ENCODE peak calls at places on chromosomes 12 and 14, in eight cellular contexts. N, Q, P, H, I, K, W and B are unnamed samples.

GRCh38 chr12:92614502-92614901 is 88.3 kb upstream of the PLEKHG7 start:
- DNase-seq in N (peak; percentile 21), Q (no peak), P (peak; percentile 19), H (no peak), I (no peak), K (no peak), W (no peak), B (no peak)

GRCh38 chr12:118880745-118881144 is 100.6 kb upstream of the SRRM4 start:
- DNase-seq in N (no peak), Q (no peak), P (no peak), H (no peak), I (no peak), K (no peak), W (no peak), B (no peak)

GRCh38 chr12:24416423-24417109 is 467.1 kb upstream of the SOX5 start:
- DNase-seq in N (no peak), Q (no peak), P (no peak), H (no peak), I (no peak), K (no peak), W (no peak), B (no peak)

GRCh38 chr14:104284636-104285482 is 146.5 kb downstream of the KIF26A start:
- DNase-seq in N (no peak), Q (no peak), P (no peak), H (no peak), I (no peak), K (no peak), W (no peak), B (peak; percentile 3)

GRCh38 chr12:67193705-67194104 is 75.5 kb upstream of the CAND1 start:
- DNase-seq in N (peak; percentile 35), Q (no peak), P (peak; percentile 39), H (no peak), I (no peak), K (no peak), W (peak; percentile 39), B (no peak)

GRCh38 chr14:50874842-50875241 is 3.0 kb downstream of the ABHD12B start:
- DNase-seq in N (no peak), Q (peak; percentile 58), P (no peak), H (no peak), I (no peak), K (no peak), W (no peak), B (no peak)

GRCh38 chr12:28998662-28999120 is 150.4 kb upstream of the FAR2 start:
- DNase-seq in N (peak; percentile 54), Q (peak; percentile 17), P (peak; percentile 70), H (no peak), I (no peak), K (no peak), W (no peak), B (no peak)

GRCh38 chr14:76948213-76948947 is 80.1 kb downstream of the IRF2BPL start:
- DNase-seq in N (no peak), Q (peak; percentile 62), P (no peak), H (no peak), I (no peak), K (no peak), W (no peak), B (no peak)

GRCh38 chr14:25993830-25994229 is 604.0 kb downstream of the NOVA1 start:
- DNase-seq in N (no peak), Q (no peak), P (no peak), H (no peak), I (no peak), K (no peak), W (no peak), B (no peak)

GRCh38 chr12:109727746-109728726 is 14.4 kb downstream of the FAM222A start:
- DNase-seq in N (no peak), Q (peak; percentile 34), P (no peak), H (no peak), I (no peak), K (no peak), W (no peak), B (no peak)